ENCODE peak calls at places on chromosomes 11 and 22, in nine cellular contexts. One of them, this sample, is unnamed.

GRCh38 chr11:102727890-102728289 is 3.1 kb upstream of the MMP8 start:
- DNase-seq in stomach: no peak
- DNase-seq in HepG2: no peak
- DNase-seq in SK-N-SH: no peak
- DNase-seq in K562: no peak
- DNase-seq in H1: no peak
- DNase-seq in GM12878: no peak
- DNase-seq in suprapubic skin: no peak
- DNase-seq in transverse colon: no peak
- DNase-seq in this sample: no peak

GRCh38 chr22:46477967-46478635 is 59.3 kb downstream of the CELSR1 start:
- DNase-seq in HepG2: no peak
- DNase-seq in stomach: no peak
- DNase-seq in SK-N-SH: no peak
- DNase-seq in suprapubic skin: no peak
- DNase-seq in GM12878: no peak
- DNase-seq in K562: no peak
- DNase-seq in H1: no peak
- DNase-seq in transverse colon: no peak
- DNase-seq in this sample: no peak

GRCh38 chr11:112797653-112798293 is 163.4 kb upstream of the NCAM1 start:
- DNase-seq in transverse colon: no peak
- DNase-seq in GM12878: no peak
- DNase-seq in SK-N-SH: no peak
- DNase-seq in H1: peak
- DNase-seq in HepG2: peak
- DNase-seq in K562: peak
- DNase-seq in stomach: peak
- DNase-seq in suprapubic skin: no peak
- DNase-seq in this sample: no peak

GRCh38 chr11:68445531-68446035 is 15.0 kb upstream of the PPP6R3 start:
- DNase-seq in stomach: no peak
- DNase-seq in HepG2: no peak
- DNase-seq in GM12878: no peak
- DNase-seq in transverse colon: no peak
- DNase-seq in SK-N-SH: no peak
- DNase-seq in K562: no peak
- DNase-seq in H1: no peak
- DNase-seq in suprapubic skin: no peak
- DNase-seq in this sample: no peak

GRCh38 chr22:29199702-29200400 is 5.8 kb upstream of the EMID1 start:
- DNase-seq in stomach: no peak
- DNase-seq in transverse colon: no peak
- DNase-seq in HepG2: no peak
- DNase-seq in K562: no peak
- DNase-seq in H1: no peak
- DNase-seq in SK-N-SH: no peak
- DNase-seq in suprapubic skin: no peak
- DNase-seq in GM12878: no peak
- DNase-seq in this sample: no peak

GRCh38 chr11:2944953-2945756 is 15.9 kb upstream of the PHLDA2 start:
- DNase-seq in HepG2: no peak
- DNase-seq in H1: peak
- DNase-seq in suprapubic skin: peak
- DNase-seq in transverse colon: peak
- DNase-seq in SK-N-SH: peak
- DNase-seq in GM12878: no peak
- DNase-seq in K562: no peak
- DNase-seq in stomach: peak
- DNase-seq in this sample: peak

GRCh38 chr11:111729441-111729840 is 36.7 kb downstream of the PPP2R1B start:
- DNase-seq in H1: no peak
- DNase-seq in SK-N-SH: no peak
- DNase-seq in GM12878: no peak
- DNase-seq in transverse colon: no peak
- DNase-seq in stomach: no peak
- DNase-seq in suprapubic skin: no peak
- DNase-seq in HepG2: no peak
- DNase-seq in K562: no peak
- DNase-seq in this sample: no peak

GRCh38 chr11:104907521-104908185 is 9.4 kb upstream of the CASP12 start:
- DNase-seq in H1: no peak
- DNase-seq in SK-N-SH: no peak
- DNase-seq in GM12878: no peak
- DNase-seq in transverse colon: no peak
- DNase-seq in K562: no peak
- DNase-seq in stomach: no peak
- DNase-seq in suprapubic skin: no peak
- DNase-seq in HepG2: no peak
- DNase-seq in this sample: no peak

GRCh38 chr11:50170115-50170514 is 137.4 kb downstream of the OR4C45 start:
- DNase-seq in HepG2: no peak
- DNase-seq in H1: no peak
- DNase-seq in K562: no peak
- DNase-seq in GM12878: no peak
- DNase-seq in suprapubic skin: no peak
- DNase-seq in SK-N-SH: no peak
- DNase-seq in transverse colon: no peak
- DNase-seq in stomach: no peak
- DNase-seq in this sample: no peak

GRCh38 chr22:44572414-44573207 is 74.6 kb upstream of the RTL6 start:
- DNase-seq in HepG2: no peak
- DNase-seq in stomach: peak
- DNase-seq in GM12878: no peak
- DNase-seq in transverse colon: no peak
- DNase-seq in K562: no peak
- DNase-seq in H1: no peak
- DNase-seq in suprapubic skin: peak
- DNase-seq in SK-N-SH: no peak
- DNase-seq in this sample: peak

GRCh38 chr22:38104084-38104483 is 6.4 kb downstream of the BAIAP2L2 start:
- DNase-seq in K562: peak
- DNase-seq in HepG2: no peak
- DNase-seq in transverse colon: no peak
- DNase-seq in GM12878: no peak
- DNase-seq in stomach: no peak
- DNase-seq in H1: no peak
- DNase-seq in SK-N-SH: no peak
- DNase-seq in suprapubic skin: no peak
- DNase-seq in this sample: no peak

GRCh38 chr11:123185326-123185725 is 9.7 kb downstream of the CLMP start:
- DNase-seq in K562: no peak
- DNase-seq in suprapubic skin: no peak
- DNase-seq in HepG2: no peak
- DNase-seq in stomach: no peak
- DNase-seq in GM12878: no peak
- DNase-seq in SK-N-SH: no peak
- DNase-seq in H1: no peak
- DNase-seq in transverse colon: no peak
- DNase-seq in this sample: no peak

GRCh38 chr11:3026803-3027202 is 30.4 kb downstream of the CARS1 start:
- DNase-seq in HepG2: no peak
- DNase-seq in SK-N-SH: no peak
- DNase-seq in GM12878: no peak
- DNase-seq in stomach: no peak
- DNase-seq in transverse colon: no peak
- DNase-seq in suprapubic skin: no peak
- DNase-seq in K562: no peak
- DNase-seq in H1: no peak
- DNase-seq in this sample: no peak

GRCh38 chr11:79493555-79494171 is 52.8 kb upstream of the TENM4 start:
- DNase-seq in SK-N-SH: peak
- DNase-seq in K562: peak
- DNase-seq in suprapubic skin: peak
- DNase-seq in H1: peak
- DNase-seq in stomach: peak
- DNase-seq in GM12878: no peak
- DNase-seq in HepG2: peak
- DNase-seq in transverse colon: peak
- DNase-seq in this sample: peak

GRCh38 chr11:2741006-2741376 is 41.2 kb upstream of the KCNQ1OT1 start:
- DNase-seq in stomach: no peak
- DNase-seq in suprapubic skin: no peak
- DNase-seq in K562: peak
- DNase-seq in transverse colon: no peak
- DNase-seq in HepG2: no peak
- DNase-seq in SK-N-SH: no peak
- DNase-seq in H1: no peak
- DNase-seq in GM12878: no peak
- DNase-seq in this sample: peak

GRCh38 chr11:99275521-99275920 is 254.8 kb downstream of the CNTN5 start:
- DNase-seq in transverse colon: no peak
- DNase-seq in stomach: no peak
- DNase-seq in HepG2: no peak
- DNase-seq in GM12878: no peak
- DNase-seq in H1: no peak
- DNase-seq in suprapubic skin: no peak
- DNase-seq in SK-N-SH: no peak
- DNase-seq in K562: no peak
- DNase-seq in this sample: no peak

GRCh38 chr11:12288212-12288933 is 89.0 kb upstream of the PARVA start:
- DNase-seq in suprapubic skin: peak
- DNase-seq in HepG2: peak
- DNase-seq in GM12878: no peak
- DNase-seq in transverse colon: peak
- DNase-seq in SK-N-SH: peak
- DNase-seq in K562: peak
- DNase-seq in stomach: peak
- DNase-seq in H1: peak
- DNase-seq in this sample: peak

GRCh38 chr11:12285811-12286222 is 91.6 kb upstream of the PARVA start:
- DNase-seq in HepG2: no peak
- DNase-seq in K562: no peak
- DNase-seq in transverse colon: no peak
- DNase-seq in stomach: peak
- DNase-seq in suprapubic skin: peak
- DNase-seq in GM12878: no peak
- DNase-seq in H1: no peak
- DNase-seq in SK-N-SH: peak
- DNase-seq in this sample: no peak

GRCh38 chr11:12286606-12287005 is 90.8 kb upstream of the PARVA start:
- DNase-seq in GM12878: no peak
- DNase-seq in transverse colon: no peak
- DNase-seq in H1: no peak
- DNase-seq in K562: no peak
- DNase-seq in stomach: peak
- DNase-seq in HepG2: no peak
- DNase-seq in suprapubic skin: peak
- DNase-seq in SK-N-SH: no peak
- DNase-seq in this sample: no peak

GRCh38 chr11:12287374-12288211 is 89.8 kb upstream of the PARVA start:
- DNase-seq in HepG2: peak
- DNase-seq in transverse colon: peak
- DNase-seq in SK-N-SH: peak
- DNase-seq in stomach: peak
- DNase-seq in H1: peak
- DNase-seq in suprapubic skin: peak
- DNase-seq in K562: peak
- DNase-seq in GM12878: no peak
- DNase-seq in this sample: peak

DNA sequence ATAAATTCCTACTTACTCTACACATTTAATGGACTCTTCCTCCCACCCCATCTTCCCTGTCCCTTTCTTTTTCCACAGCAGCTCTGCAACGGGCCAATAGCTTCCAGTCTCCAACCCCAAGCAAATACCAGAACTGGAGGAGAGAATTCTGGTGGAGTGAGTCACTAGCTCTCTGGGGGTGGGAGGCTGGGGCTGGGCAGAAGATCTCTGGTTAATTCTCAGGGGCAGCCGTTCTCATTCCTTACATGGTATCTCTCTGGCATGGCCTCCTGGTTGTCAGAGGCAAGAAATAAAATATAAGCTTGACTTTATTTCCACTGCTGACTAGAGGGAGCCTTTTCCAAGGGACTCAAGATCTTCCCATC is 90.4 kb upstream of the PARVA start:
- DNase-seq in H1: no peak
- DNase-seq in SK-N-SH: peak
- DNase-seq in suprapubic skin: peak
- DNase-seq in stomach: peak
- DNase-seq in HepG2: peak
- DNase-seq in K562: peak
- DNase-seq in transverse colon: peak
- DNase-seq in GM12878: no peak
- DNase-seq in this sample: peak
- H3K27ac ChIP-seq in H1: no peak
- H3K27ac ChIP-seq in SK-N-SH: peak
- H3K27ac ChIP-seq in suprapubic skin: peak
- H3K27ac ChIP-seq in stomach: peak
- H3K27ac ChIP-seq in HepG2: no peak
- H3K27ac ChIP-seq in K562: no peak
- H3K27ac ChIP-seq in transverse colon: peak
- H3K27ac ChIP-seq in GM12878: no peak
- H3K27ac ChIP-seq in this sample: peak

GRCh38 chr11:129023968-129024676 is 81.5 kb upstream of the TP53AIP1 start:
- DNase-seq in stomach: peak
- DNase-seq in transverse colon: peak
- DNase-seq in suprapubic skin: no peak
- DNase-seq in SK-N-SH: no peak
- DNase-seq in HepG2: no peak
- DNase-seq in K562: no peak
- DNase-seq in H1: peak
- DNase-seq in GM12878: no peak
- DNase-seq in this sample: no peak
- TF ChIP-seq EP300 in stomach: no peak
- TF ChIP-seq EP300 in transverse colon: no peak
- TF ChIP-seq EP300 in suprapubic skin: no peak
- TF ChIP-seq EP300 in SK-N-SH: no peak
- TF ChIP-seq EP300 in HepG2: no peak
- TF ChIP-seq EP300 in K562: no peak
- TF ChIP-seq EP300 in H1: no peak
- TF ChIP-seq EP300 in GM12878: no peak
- TF ChIP-seq EP300 in this sample: no peak

GRCh38 chr22:47497666-47498065 is 735.2 kb downstream of the TBC1D22A start:
- DNase-seq in GM12878: no peak
- DNase-seq in K562: no peak
- DNase-seq in H1: no peak
- DNase-seq in suprapubic skin: no peak
- DNase-seq in HepG2: no peak
- DNase-seq in SK-N-SH: no peak
- DNase-seq in stomach: no peak
- DNase-seq in transverse colon: no peak
- DNase-seq in this sample: no peak
- TF ChIP-seq POLR2AphosphoS5 in GM12878: no peak
- TF ChIP-seq POLR2AphosphoS5 in K562: no peak
- TF ChIP-seq POLR2AphosphoS5 in H1: no peak
- TF ChIP-seq POLR2AphosphoS5 in suprapubic skin: no peak
- TF ChIP-seq POLR2AphosphoS5 in HepG2: no peak
- TF ChIP-seq POLR2AphosphoS5 in SK-N-SH: no peak
- TF ChIP-seq POLR2AphosphoS5 in stomach: no peak
- TF ChIP-seq POLR2AphosphoS5 in transverse colon: no peak
- TF ChIP-seq POLR2AphosphoS5 in this sample: no peak

DNA sequence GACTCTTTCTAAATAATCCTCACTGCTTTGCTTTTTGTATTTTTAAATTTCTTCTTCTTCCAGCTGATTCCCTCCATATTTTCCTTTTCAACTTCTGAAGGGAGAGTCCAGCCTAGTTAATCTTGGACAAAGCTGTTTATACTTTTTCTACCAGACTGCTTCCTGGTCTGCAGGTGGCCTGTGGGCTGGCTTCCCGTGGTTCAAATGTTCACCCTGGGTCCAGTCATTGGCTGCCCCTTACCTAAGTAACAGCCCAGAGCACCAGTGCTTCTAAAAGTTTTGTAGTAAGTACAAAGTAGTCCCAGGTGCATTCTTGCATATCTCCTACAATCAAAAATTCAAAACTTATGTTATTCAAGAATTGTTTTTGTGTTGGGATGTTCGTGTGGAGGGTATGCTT is 19.1 kb downstream of the ZNF143 start:
- DNase-seq in GM12878: no peak
- DNase-seq in HepG2: no peak
- DNase-seq in suprapubic skin: no peak
- DNase-seq in K562: no peak
- DNase-seq in transverse colon: no peak
- DNase-seq in stomach: no peak
- DNase-seq in H1: no peak
- DNase-seq in SK-N-SH: no peak
- DNase-seq in this sample: no peak
- H3K27ac ChIP-seq in GM12878: no peak
- H3K27ac ChIP-seq in HepG2: no peak
- H3K27ac ChIP-seq in suprapubic skin: no peak
- H3K27ac ChIP-seq in K562: no peak
- H3K27ac ChIP-seq in transverse colon: no peak
- H3K27ac ChIP-seq in stomach: no peak
- H3K27ac ChIP-seq in H1: no peak
- H3K27ac ChIP-seq in SK-N-SH: no peak
- H3K27ac ChIP-seq in this sample: no peak

This sample was measured in sigmoid colon.